ENCODE peak calls at places on chromosomes 6 and 20, in ten cellular contexts. Q is cardiac muscle cell, U is lung, N is tibial artery, E is fibroblast of lung, C is B cell, O is PC-3, B is stomach, Z is mucosa of descending colon, K is fibroblast of the aortic adventitia. G is an unnamed sample.

GRCh38 chr6:148869589-148869988 is 122.8 kb downstream of the UST start:
- DNase-seq in O (peak), B (no peak), C (no peak), K (peak), N (no peak), Z (no peak), Q (peak), E (peak), U (no peak), G (no peak)

GRCh38 chr20:61052796-61053442 is 199.1 kb upstream of the CDH4 start:
- DNase-seq in O (no peak), K (no peak), Z (no peak), N (peak), Q (no peak), U (no peak), C (no peak), E (no peak), B (no peak), G (no peak)

GRCh38 chr20:32333181-32333987 is 24.7 kb upstream of the ASXL1 start:
- DNase-seq in Z (no peak), K (no peak), N (no peak), E (peak), B (no peak), O (no peak), C (no peak), U (no peak), Q (peak), G (no peak)

GRCh38 chr6:72422126-72422680 is 199.7 kb upstream of the KCNQ5 start:
- DNase-seq in K (peak), N (no peak), Z (no peak), Q (no peak), U (no peak), B (no peak), E (peak), C (no peak), O (peak), G (no peak)

GRCh38 chr20:25483431-25484132 is 76.1 kb downstream of the GINS1 start:
- DNase-seq in B (no peak), C (no peak), Z (no peak), K (no peak), O (no peak), E (no peak), N (no peak), Q (no peak), U (no peak), G (no peak)

GRCh38 chr6:80356000-80356399 is 249.5 kb downstream of the BCKDHB start:
- DNase-seq in O (no peak), N (no peak), K (no peak), Q (no peak), E (no peak), C (no peak), B (no peak), Z (no peak), U (no peak), G (no peak)

GRCh38 chr6:1311400-1312192 is at the start of gene FOXQ1:
- DNase-seq in Z (peak), C (no peak), K (peak), E (peak), B (peak), Q (peak), N (no peak), U (peak), O (peak), G (peak)

GRCh38 chr6:4928426-4928825 is 75.4 kb downstream of the RPP40 start:
- DNase-seq in K (peak), U (no peak), E (peak), B (no peak), O (peak), C (no peak), Z (no peak), N (no peak), Q (peak), G (no peak)

GRCh38 chr20:38017959-38018358 is 15.3 kb downstream of the TTI1 start:
- DNase-seq in O (no peak), E (no peak), C (no peak), U (no peak), Z (no peak), B (no peak), K (no peak), Q (no peak), N (no peak), G (no peak)

GRCh38 chr6:136791296-136792065 is 796 bp downstream of the MAP3K5 start:
- DNase-seq in U (peak), E (peak), N (peak), B (peak), C (peak), Z (peak), K (peak), Q (peak), O (peak), G (no peak)

GRCh38 chr6:52577022-52577777 is at the start of gene TRAM2:
- DNase-seq in O (peak), Q (peak), Z (peak), E (peak), U (peak), K (peak), B (peak), C (peak), N (peak), G (peak)

GRCh38 chr6:3512832-3513231 is 56.0 kb upstream of the SLC22A23 start:
- DNase-seq in O (no peak), K (no peak), B (no peak), Q (no peak), E (no peak), U (no peak), N (no peak), C (no peak), Z (no peak), G (no peak)

GRCh38 chr6:46419576-46420002 is 71.7 kb downstream of the RCAN2 start:
- DNase-seq in Q (peak), Z (peak), O (peak), K (peak), U (peak), E (peak), C (no peak), B (peak), N (peak), G (no peak)

GRCh38 chr20:38298768-38299288 is 5.1 kb upstream of the BPI start:
- DNase-seq in C (no peak), E (peak), K (peak), N (peak), Z (peak), U (peak), B (peak), Q (peak), O (no peak), G (no peak)

GRCh38 chr6:168277274-168277669 is 42.3 kb downstream of the DACT2 start:
- DNase-seq in N (peak), O (no peak), B (no peak), E (no peak), Z (no peak), K (no peak), U (no peak), Q (no peak), C (no peak), G (no peak)

GRCh38 chr20:39876974-39877615 is 811.9 kb downstream of the MAFB start:
- DNase-seq in E (peak), N (no peak), O (no peak), B (no peak), Z (no peak), U (no peak), K (no peak), Q (no peak), C (no peak), G (no peak)

GRCh38 chr6:108343894-108344293 is 49.0 kb downstream of the AFG1L start:
- DNase-seq in E (no peak), N (no peak), K (no peak), B (no peak), Q (no peak), Z (no peak), C (no peak), U (no peak), O (no peak), G (no peak)
- TF ChIP-seq CTCF in E (no peak), N (no peak), K (no peak), B (no peak), Q (no peak), Z (no peak), C (no peak), U (no peak), O (no peak), G (no peak)

GRCh38 chr6:44265003-44265842 is at the start of gene NFKBIE:
- DNase-seq in U (peak), N (peak), E (peak), Z (peak), O (peak), C (peak), B (peak), Q (peak), K (peak), G (peak)
- TF ChIP-seq CTCF in U (peak), N (peak), E (no peak), Z (no peak), O (peak), C (peak), B (no peak), Q (peak), K (peak), G (peak)

GRCh38 chr20:59519707-59520014 is 84.7 kb upstream of the PHACTR3 start:
- DNase-seq in C (no peak), K (no peak), Z (no peak), O (no peak), E (no peak), Q (no peak), N (no peak), B (no peak), U (no peak), G (no peak)

GRCh38 chr20:59515906-59516209 is 88.5 kb upstream of the PHACTR3 start:
- DNase-seq in Q (no peak), E (no peak), K (no peak), B (no peak), C (no peak), O (no peak), N (no peak), U (no peak), Z (no peak), G (no peak)

GRCh38 chr20:59518881-59519706 is 85.2 kb upstream of the PHACTR3 start:
- DNase-seq in K (peak), B (peak), O (peak), Z (peak), U (no peak), E (peak), N (no peak), Q (peak), C (peak), G (no peak)

GRCh38 chr20:59514554-59514953 is 89.8 kb upstream of the PHACTR3 start:
- DNase-seq in E (no peak), Q (no peak), O (no peak), N (no peak), Z (no peak), U (no peak), C (no peak), B (no peak), K (no peak), G (no peak)

GRCh38 chr20:59515013-59515905 is 89.1 kb upstream of the PHACTR3 start:
- DNase-seq in Z (peak), C (peak), O (peak), Q (peak), U (peak), E (peak), N (no peak), B (peak), K (peak), G (no peak)
- TF ChIP-seq CTCF in Z (peak), C (peak), O (peak), Q (peak), U (peak), E (peak), N (peak), B (peak), K (peak), G (peak)

GRCh38 chr6:166420351-166420750 is 37.6 kb upstream of the MPC1 start:
- DNase-seq in N (peak), O (peak), U (no peak), Q (peak), Z (no peak), C (no peak), B (no peak), E (peak), K (peak), G (no peak)
- TF ChIP-seq CTCF in N (no peak), O (peak), U (no peak), Q (peak), Z (no peak), C (no peak), B (no peak), E (peak), K (peak), G (peak)

DNA sequence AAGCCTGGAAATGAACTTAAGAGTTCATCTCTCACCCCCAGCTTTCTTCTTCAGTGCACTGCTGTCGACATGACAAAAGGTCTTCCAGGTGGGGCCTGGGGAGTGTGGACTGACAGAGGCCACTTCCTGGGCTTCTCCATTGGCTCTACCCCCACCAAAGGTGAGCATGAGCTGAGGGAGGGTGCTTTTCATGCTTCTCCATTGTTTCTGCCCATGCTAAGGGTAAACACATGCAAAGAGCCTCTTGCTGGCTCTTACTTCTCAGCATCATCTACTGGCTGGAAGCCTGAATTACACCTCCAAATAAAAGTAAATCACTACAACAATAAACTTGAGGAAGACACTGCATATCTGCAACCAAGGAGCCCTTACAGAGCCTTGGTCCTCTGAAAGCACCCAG is 227.2 kb downstream of the EPM2A start:
- DNase-seq in K (no peak), Z (no peak), Q (peak), N (no peak), O (peak), C (no peak), B (no peak), U (no peak), E (no peak), G (no peak)
- TF ChIP-seq CTCF in K (no peak), Z (no peak), Q (peak), N (no peak), O (peak), C (no peak), B (no peak), U (no peak), E (peak), G (no peak)

G was measured in osteocyte.